ENCODE peak calls at places on chromosomes 12 and 14, in seven cellular contexts. I is suprapubic skin; E is HCEC 1CT; Q is NCI-H2107; M is progenitor cell of endocrine pancreas; T is activated CD4-positive, CD25-positive, alpha-beta regulatory T cell; F is stimulated activated CD8-positive, alpha-beta memory T cell treated with anti-CD3 and anti-CD28 coated beads, Interleukin-15, amount 100 ng/mL, for 24 hours. U is an unnamed sample.

GRCh38 chr12:91609283-91609682 is 426.7 kb upstream of the DCN start:
- DNase-seq in I (no peak), E (no peak), Q (no peak), M (no peak), T (no peak), F (no peak), U (no peak)

GRCh38 chr14:92685784-92686355 is 62.6 kb downstream of the LGMN start:
- DNase-seq in I (no peak), E (no peak), Q (no peak), M (no peak), T (no peak), F (no peak), U (no peak)

GRCh38 chr14:74347096-74347794 is 1.0 kb upstream of the VRTN start:
- DNase-seq in I (no peak), E (no peak), Q (no peak), M (no peak), T (no peak), F (no peak), U (no peak)

GRCh38 chr12:91377456-91377855 is 194.8 kb upstream of the DCN start:
- DNase-seq in I (no peak), E (no peak), Q (no peak), M (no peak), T (no peak), F (no peak), U (no peak)

GRCh38 chr12:107818984-107819383 is 44.5 kb downstream of the ASCL4 start:
- DNase-seq in I (no peak), E (peak), Q (no peak), M (no peak), T (no peak), F (no peak), U (no peak)

GRCh38 chr12:113819495-113819894 is 146.6 kb downstream of the RBM19 start:
- DNase-seq in I (no peak), E (no peak), Q (no peak), M (no peak), T (no peak), F (no peak), U (no peak)

GRCh38 chr14:47332099-47332498 is 343.3 kb downstream of the MDGA2 start:
- DNase-seq in I (no peak), E (no peak), Q (no peak), M (no peak), T (no peak), F (no peak), U (no peak)

GRCh38 chr12:25789520-25789919 is 169.0 kb upstream of the RASSF8 start:
- DNase-seq in I (no peak), E (no peak), Q (no peak), M (no peak), T (no peak), F (no peak), U (no peak)

GRCh38 chr14:101357038-101357437 is 204.3 kb upstream of the DIO3 start:
- DNase-seq in I (peak), E (no peak), Q (no peak), M (no peak), T (no peak), F (no peak), U (no peak)

GRCh38 chr12:100995201-100995600 is 200.6 kb downstream of the ANO4 start:
- DNase-seq in I (no peak), E (no peak), Q (no peak), M (no peak), T (no peak), F (no peak), U (no peak)

GRCh38 chr12:45612044-45612794 is 117.3 kb upstream of the ARID2 start:
- DNase-seq in I (no peak), E (peak), Q (no peak), M (no peak), T (no peak), F (no peak), U (no peak)

GRCh38 chr14:58963873-58964597 is 224.4 kb upstream of the DAAM1 start:
- DNase-seq in I (no peak), E (no peak), Q (no peak), M (no peak), T (no peak), F (no peak), U (no peak)

GRCh38 chr12:64080319-64081008 is 141.6 kb downstream of the KICS2 start:
- DNase-seq in I (no peak), E (no peak), Q (no peak), M (no peak), T (no peak), F (no peak), U (no peak)

GRCh38 chr12:56520025-56520810 is 1.4 kb upstream of the RBMS2 start:
- DNase-seq in I (no peak), E (peak), Q (no peak), M (no peak), T (no peak), F (no peak), U (no peak)

GRCh38 chr14:91835920-91836843 is 31.2 kb downstream of the TC2N start:
- DNase-seq in I (peak), E (no peak), Q (peak), M (peak), T (peak), F (peak), U (peak)

GRCh38 chr14:86055512-86055911 is 525.6 kb downstream of the FLRT2 start:
- DNase-seq in I (no peak), E (peak), Q (no peak), M (no peak), T (no peak), F (no peak), U (no peak)

GRCh38 chr14:52514046-52514811 is 38.1 kb downstream of the TXNDC16 start:
- DNase-seq in I (no peak), E (no peak), Q (no peak), M (no peak), T (no peak), F (no peak), U (no peak)

GRCh38 chr14:55702501-55702900 is 122.5 kb downstream of the KTN1 start:
- DNase-seq in I (no peak), E (no peak), Q (no peak), M (no peak), T (no peak), F (no peak), U (no peak)

GRCh38 chr14:47269788-47270492 is 405.5 kb downstream of the MDGA2 start:
- DNase-seq in I (no peak), E (no peak), Q (no peak), M (no peak), T (no peak), F (no peak), U (no peak)

GRCh38 chr12:1533602-1534304 is 60.6 kb downstream of the FBXL14 start:
- DNase-seq in I (no peak), E (peak), Q (no peak), M (no peak), T (no peak), F (peak), U (no peak)

GRCh38 chr14:84857129-84857528 is 672.8 kb upstream of the FLRT2 start:
- DNase-seq in I (no peak), E (no peak), Q (no peak), M (no peak), T (no peak), F (no peak), U (no peak)

GRCh38 chr14:57382283-57382682 is 8.1 kb upstream of the NAA30 start:
- DNase-seq in I (no peak), E (peak), Q (no peak), M (no peak), T (no peak), F (no peak), U (no peak)

GRCh38 chr14:100712490-100712889 is 14.2 kb upstream of the DLK1 start:
- DNase-seq in I (no peak), E (no peak), Q (no peak), M (no peak), T (no peak), F (no peak), U (no peak)

GRCh38 chr12:11753826-11754225 is 104.4 kb downstream of the ETV6 start:
- DNase-seq in I (no peak), E (no peak), Q (no peak), M (no peak), T (no peak), F (no peak), U (no peak)

U was measured in Caco-2.